ENCODE peak calls at places on chromosomes 7 and 10, in seven cellular contexts. One of them, this sample, is unnamed.

GRCh38 chr10:133388265-133388972 is 5.5 kb upstream of the MTG1 start:
- DNase-seq in MM.1S: peak; percentile 54
- DNase-seq in BJ: no peak
- DNase-seq in Calu3: no peak
- DNase-seq in WTC11: no peak
- DNase-seq in SK-N-SH: no peak
- DNase-seq in ovary: no peak
- DNase-seq in this sample: no peak

GRCh38 chr7:33807779-33808482 is 97.4 kb upstream of the BMPER start:
- DNase-seq in MM.1S: no peak
- DNase-seq in BJ: peak; percentile 60
- DNase-seq in Calu3: peak; percentile 42
- DNase-seq in WTC11: peak; percentile 81
- DNase-seq in SK-N-SH: peak; percentile 48
- DNase-seq in ovary: peak; percentile 22
- DNase-seq in this sample: no peak

GRCh38 chr7:111829221-111829620 is 266.9 kb upstream of the IMMP2L start:
- DNase-seq in MM.1S: no peak
- DNase-seq in BJ: no peak
- DNase-seq in Calu3: no peak
- DNase-seq in WTC11: no peak
- DNase-seq in SK-N-SH: no peak
- DNase-seq in ovary: no peak
- DNase-seq in this sample: no peak

GRCh38 chr7:79998343-79998742 is 136.3 kb upstream of the GNAI1 start:
- DNase-seq in MM.1S: no peak
- DNase-seq in BJ: no peak
- DNase-seq in Calu3: no peak
- DNase-seq in WTC11: no peak
- DNase-seq in SK-N-SH: no peak
- DNase-seq in ovary: no peak
- DNase-seq in this sample: no peak

GRCh38 chr10:128751284-128751683 is 625.1 kb upstream of the MKI67 start:
- DNase-seq in MM.1S: no peak
- DNase-seq in BJ: no peak
- DNase-seq in Calu3: no peak
- DNase-seq in WTC11: no peak
- DNase-seq in SK-N-SH: no peak
- DNase-seq in ovary: no peak
- DNase-seq in this sample: no peak

GRCh38 chr10:79004311-79004710 is 64.5 kb upstream of the ZMIZ1 start:
- DNase-seq in MM.1S: no peak
- DNase-seq in BJ: no peak
- DNase-seq in Calu3: no peak
- DNase-seq in WTC11: no peak
- DNase-seq in SK-N-SH: no peak
- DNase-seq in ovary: no peak
- DNase-seq in this sample: no peak

GRCh38 chr10:51920672-51921071 is 221.3 kb upstream of the CSTF2T start:
- DNase-seq in MM.1S: no peak
- DNase-seq in BJ: no peak
- DNase-seq in Calu3: no peak
- DNase-seq in WTC11: no peak
- DNase-seq in SK-N-SH: no peak
- DNase-seq in ovary: no peak
- DNase-seq in this sample: no peak

GRCh38 chr7:82655965-82656364 is 212.4 kb upstream of the CACNA2D1 start:
- DNase-seq in MM.1S: no peak
- DNase-seq in BJ: no peak
- DNase-seq in Calu3: no peak
- DNase-seq in WTC11: no peak
- DNase-seq in SK-N-SH: no peak
- DNase-seq in ovary: no peak
- DNase-seq in this sample: no peak

GRCh38 chr7:99392659-99393362 is 15.6 kb downstream of the PDAP1 start:
- DNase-seq in MM.1S: peak; percentile 83
- DNase-seq in BJ: no peak
- DNase-seq in Calu3: no peak
- DNase-seq in WTC11: peak; percentile 86
- DNase-seq in SK-N-SH: peak; percentile 95
- DNase-seq in ovary: peak; percentile 80
- DNase-seq in this sample: peak; percentile 82

GRCh38 chr10:129491123-129491734 is 24.2 kb downstream of the MGMT start:
- DNase-seq in MM.1S: no peak
- DNase-seq in BJ: no peak
- DNase-seq in Calu3: no peak
- DNase-seq in WTC11: no peak
- DNase-seq in SK-N-SH: no peak
- DNase-seq in ovary: no peak
- DNase-seq in this sample: no peak

GRCh38 chr7:144854839-144855424 is 19.1 kb upstream of the TPK1 start:
- DNase-seq in MM.1S: no peak
- DNase-seq in BJ: no peak
- DNase-seq in Calu3: no peak
- DNase-seq in WTC11: no peak
- DNase-seq in SK-N-SH: peak; percentile 47
- DNase-seq in ovary: no peak
- DNase-seq in this sample: no peak

GRCh38 chr7:26675143-26675887 is 189.1 kb downstream of the SKAP2 start:
- DNase-seq in MM.1S: no peak
- DNase-seq in BJ: no peak
- DNase-seq in Calu3: no peak
- DNase-seq in WTC11: no peak
- DNase-seq in SK-N-SH: no peak
- DNase-seq in ovary: no peak
- DNase-seq in this sample: no peak

GRCh38 chr7:85065888-85066485 is 120.9 kb downstream of the SEMA3D start:
- DNase-seq in MM.1S: no peak
- DNase-seq in BJ: no peak
- DNase-seq in Calu3: no peak
- DNase-seq in WTC11: no peak
- DNase-seq in SK-N-SH: no peak
- DNase-seq in ovary: no peak
- DNase-seq in this sample: no peak

GRCh38 chr7:29363636-29364425 is 169.3 kb downstream of the CHN2 start:
- DNase-seq in MM.1S: no peak
- DNase-seq in BJ: no peak
- DNase-seq in Calu3: no peak
- DNase-seq in WTC11: no peak
- DNase-seq in SK-N-SH: no peak
- DNase-seq in ovary: no peak
- DNase-seq in this sample: no peak

GRCh38 chr10:123642293-123642692 is 23.9 kb upstream of the GPR26 start:
- DNase-seq in MM.1S: no peak
- DNase-seq in BJ: no peak
- DNase-seq in Calu3: no peak
- DNase-seq in WTC11: no peak
- DNase-seq in SK-N-SH: peak; percentile 57
- DNase-seq in ovary: no peak
- DNase-seq in this sample: no peak

GRCh38 chr10:77628906-77629730 is 8.5 kb downstream of the KCNMA1 start:
- DNase-seq in MM.1S: no peak
- DNase-seq in BJ: no peak
- DNase-seq in Calu3: no peak
- DNase-seq in WTC11: no peak
- DNase-seq in SK-N-SH: no peak
- DNase-seq in ovary: no peak
- DNase-seq in this sample: no peak

DNA sequence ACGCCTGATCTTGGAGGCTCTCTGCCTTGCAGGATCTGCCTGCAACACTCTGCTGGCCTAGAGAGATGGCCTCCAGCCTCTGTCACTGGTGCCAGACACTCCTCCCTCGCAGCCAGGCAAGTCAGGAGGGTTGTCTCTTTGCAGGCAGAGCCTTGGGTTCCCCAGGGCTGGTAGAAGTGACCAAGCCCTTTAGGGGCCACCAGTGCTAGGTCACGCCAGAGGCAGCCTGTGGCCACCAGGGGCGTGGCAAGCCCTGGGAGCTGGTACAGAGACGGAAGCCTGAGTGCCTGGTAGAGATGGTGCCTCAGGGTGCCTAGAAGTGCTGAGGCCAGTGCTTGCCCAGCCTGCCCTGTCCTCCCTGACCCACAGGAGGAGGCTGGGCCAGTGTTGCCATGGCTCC is 9.1 kb downstream of the ADCYAP1R1 start:
- DNase-seq in MM.1S: no peak
- DNase-seq in BJ: no peak
- DNase-seq in Calu3: peak; percentile 43
- DNase-seq in WTC11: peak; percentile 36
- DNase-seq in SK-N-SH: peak; percentile 57
- DNase-seq in ovary: no peak
- DNase-seq in this sample: no peak
- TF ChIP-seq CTCF in MM.1S: no peak
- TF ChIP-seq CTCF in BJ: no peak
- TF ChIP-seq CTCF in Calu3: peak; percentile 29
- TF ChIP-seq CTCF in WTC11: no peak
- TF ChIP-seq CTCF in SK-N-SH: no peak
- TF ChIP-seq CTCF in ovary: no peak
- TF ChIP-seq CTCF in this sample: no peak

DNA sequence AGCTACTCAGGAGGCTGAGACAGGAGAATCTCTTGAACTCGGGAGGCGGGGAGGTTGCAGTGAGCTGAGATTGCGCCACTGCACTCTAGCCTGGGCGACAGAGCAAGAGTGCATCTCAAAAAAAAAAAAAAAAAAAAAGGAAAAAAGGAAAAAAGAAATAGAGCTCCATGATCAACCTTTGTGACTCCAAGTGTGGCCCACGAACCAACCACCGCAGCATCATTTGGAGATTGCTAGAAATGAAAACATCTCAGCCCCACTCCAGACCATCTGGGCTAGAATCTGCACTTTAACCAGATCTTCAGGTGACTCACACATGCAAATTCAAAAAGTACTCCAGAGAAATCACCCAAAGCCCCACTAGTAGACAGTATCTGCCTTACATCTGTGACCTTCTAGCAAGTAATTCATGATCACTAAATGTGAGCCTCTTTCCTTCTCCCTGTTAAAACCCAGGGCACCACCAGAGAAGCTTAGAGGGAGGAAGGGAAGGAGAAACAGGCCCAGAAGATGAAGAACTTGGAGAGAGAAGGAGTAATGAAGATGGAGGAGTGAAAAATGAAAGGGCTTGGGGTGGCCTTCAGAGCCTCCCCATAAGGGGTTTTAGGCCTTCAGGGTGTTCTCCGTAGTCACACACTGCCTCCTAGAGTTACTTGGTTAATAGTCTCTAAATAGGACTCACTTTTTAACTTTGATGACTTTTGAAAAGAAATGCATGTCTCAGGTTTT is 94.1 kb downstream of the SLC37A3 start:
- DNase-seq in MM.1S: peak; percentile 63
- DNase-seq in BJ: no peak
- DNase-seq in Calu3: no peak
- DNase-seq in WTC11: no peak
- DNase-seq in SK-N-SH: peak; percentile 46
- DNase-seq in ovary: no peak
- DNase-seq in this sample: no peak
- TF ChIP-seq CTCF in MM.1S: peak; percentile 50
- TF ChIP-seq CTCF in BJ: no peak
- TF ChIP-seq CTCF in Calu3: no peak
- TF ChIP-seq CTCF in WTC11: no peak
- TF ChIP-seq CTCF in SK-N-SH: peak; percentile 22
- TF ChIP-seq CTCF in ovary: no peak
- TF ChIP-seq CTCF in this sample: peak; percentile 58

DNA sequence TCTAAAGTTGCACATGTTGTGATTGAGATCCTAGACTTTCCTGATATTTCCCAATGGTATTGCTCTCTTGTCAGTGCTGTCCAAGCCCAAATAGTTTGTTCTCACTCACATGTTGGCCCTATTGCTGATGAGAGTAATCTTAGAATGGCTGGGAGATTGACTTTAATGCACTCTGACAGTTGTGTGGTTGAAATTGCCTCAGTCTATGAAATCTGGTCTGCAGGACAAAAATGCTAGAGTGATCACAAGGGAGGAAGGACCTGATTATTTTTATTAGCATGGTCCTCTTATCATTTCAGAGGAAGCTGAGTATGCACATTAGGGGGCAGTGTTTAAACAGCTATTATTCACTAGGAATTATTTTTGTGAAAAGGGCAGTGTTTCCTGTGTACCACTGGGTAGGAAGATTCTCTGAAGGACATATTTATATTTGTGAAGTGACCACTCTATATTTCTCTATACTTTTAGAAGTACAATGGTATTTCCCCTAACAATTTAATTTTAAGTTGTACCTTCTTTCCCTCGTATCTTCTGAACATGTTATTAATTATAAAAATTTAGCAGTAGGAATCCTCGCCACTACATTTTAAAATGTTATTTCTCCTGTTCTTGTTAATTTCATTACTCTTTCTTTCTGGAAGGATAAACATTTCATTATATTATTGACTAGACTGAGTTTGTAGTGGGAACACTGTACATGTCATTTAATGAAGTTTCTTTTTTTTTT is 64.4 kb downstream of the SUGCT start:
- DNase-seq in MM.1S: peak; percentile 14
- DNase-seq in BJ: peak; percentile 70
- DNase-seq in Calu3: no peak
- DNase-seq in WTC11: no peak
- DNase-seq in SK-N-SH: peak; percentile 47
- DNase-seq in ovary: no peak
- DNase-seq in this sample: no peak
- TF ChIP-seq CTCF in MM.1S: peak; percentile 35
- TF ChIP-seq CTCF in BJ: peak; percentile 60
- TF ChIP-seq CTCF in Calu3: no peak
- TF ChIP-seq CTCF in WTC11: no peak
- TF ChIP-seq CTCF in SK-N-SH: peak; percentile 90
- TF ChIP-seq CTCF in ovary: no peak
- TF ChIP-seq CTCF in this sample: peak; percentile 41

GRCh38 chr7:44085549-44085948 is 3.2 kb upstream of the POLM start:
- DNase-seq in MM.1S: no peak
- DNase-seq in BJ: no peak
- DNase-seq in Calu3: no peak
- DNase-seq in WTC11: peak; percentile 39
- DNase-seq in SK-N-SH: no peak
- DNase-seq in ovary: no peak
- DNase-seq in this sample: peak; percentile 10
- TF ChIP-seq CTCF in MM.1S: peak; percentile 28
- TF ChIP-seq CTCF in BJ: peak; percentile 30
- TF ChIP-seq CTCF in Calu3: peak; percentile 35
- TF ChIP-seq CTCF in WTC11: no peak
- TF ChIP-seq CTCF in SK-N-SH: peak; percentile 52
- TF ChIP-seq CTCF in ovary: no peak
- TF ChIP-seq CTCF in this sample: no peak

This sample was measured in left ventricle myocardium inferior.